ENCODE peak calls at places on chromosome 11, in ten cellular contexts. W is H1, E is mesendoderm, I is PC-3, Y is fibroblast of lung, V is colonic mucosa, O is HCT116, G is K562, T is IMR-90, S is neuronal stem cell. J is an unnamed sample.

GRCh38 chr11:27649800-27650199 is 50.5 kb downstream of the BDNF start:
- DNase-seq in W (no peak), E (no peak), I (no peak), Y (no peak), V (no peak), O (no peak), G (no peak), T (peak; percentile 50), S (no peak), J (no peak)

GRCh38 chr11:118889796-118890195 is 6.1 kb downstream of the CXCR5 start:
- DNase-seq in W (no peak), E (peak; percentile 32), I (no peak), Y (peak; percentile 79), V (no peak), O (no peak), G (no peak), T (no peak), S (no peak), J (no peak)

GRCh38 chr11:101583180-101584128 is at the start of gene TRPC6:
- DNase-seq in W (no peak), E (peak; percentile 76), I (no peak), Y (peak; percentile 11), V (no peak), O (no peak), G (no peak), T (peak; percentile 47), S (no peak), J (peak; percentile 87)

GRCh38 chr11:93143186-93143585 is 54.6 kb downstream of the SLC36A4 start:
- DNase-seq in W (no peak), E (no peak), I (no peak), Y (peak; percentile 74), V (no peak), O (no peak), G (no peak), T (peak; percentile 76), S (no peak), J (no peak)

GRCh38 chr11:110613526-110613925 is 98.7 kb downstream of the ARHGAP20 start:
- DNase-seq in W (no peak), E (no peak), I (no peak), Y (no peak), V (no peak), O (no peak), G (no peak), T (peak; percentile 19), S (no peak), J (no peak)

GRCh38 chr11:76162336-76163288 is 43.7 kb downstream of the WNT11 start:
- DNase-seq in W (no peak), E (no peak), I (no peak), Y (no peak), V (no peak), O (no peak), G (peak; percentile 58), T (no peak), S (no peak), J (no peak)

GRCh38 chr11:72008728-72009127 is 10.0 kb downstream of the IL18BP start:
- DNase-seq in W (no peak), E (no peak), I (no peak), Y (no peak), V (no peak), O (no peak), G (no peak), T (no peak), S (no peak), J (no peak)

GRCh38 chr11:73157141-73158010 is 15.3 kb upstream of the FCHSD2 start:
- DNase-seq in W (no peak), E (no peak), I (no peak), Y (peak; percentile 82), V (no peak), O (no peak), G (no peak), T (peak; percentile 81), S (no peak), J (peak; percentile 38)

GRCh38 chr11:99069831-99070444 is 49.2 kb downstream of the CNTN5 start:
- DNase-seq in W (peak; percentile 15), E (peak; percentile 75), I (peak; percentile 39), Y (peak; percentile 4), V (no peak), O (no peak), G (no peak), T (no peak), S (peak; percentile 31), J (peak; percentile 80)

GRCh38 chr11:114928260-114928870 is 250.0 kb downstream of the NXPE2 start:
- DNase-seq in W (no peak), E (no peak), I (no peak), Y (no peak), V (no peak), O (no peak), G (no peak), T (no peak), S (no peak), J (no peak)

DNA sequence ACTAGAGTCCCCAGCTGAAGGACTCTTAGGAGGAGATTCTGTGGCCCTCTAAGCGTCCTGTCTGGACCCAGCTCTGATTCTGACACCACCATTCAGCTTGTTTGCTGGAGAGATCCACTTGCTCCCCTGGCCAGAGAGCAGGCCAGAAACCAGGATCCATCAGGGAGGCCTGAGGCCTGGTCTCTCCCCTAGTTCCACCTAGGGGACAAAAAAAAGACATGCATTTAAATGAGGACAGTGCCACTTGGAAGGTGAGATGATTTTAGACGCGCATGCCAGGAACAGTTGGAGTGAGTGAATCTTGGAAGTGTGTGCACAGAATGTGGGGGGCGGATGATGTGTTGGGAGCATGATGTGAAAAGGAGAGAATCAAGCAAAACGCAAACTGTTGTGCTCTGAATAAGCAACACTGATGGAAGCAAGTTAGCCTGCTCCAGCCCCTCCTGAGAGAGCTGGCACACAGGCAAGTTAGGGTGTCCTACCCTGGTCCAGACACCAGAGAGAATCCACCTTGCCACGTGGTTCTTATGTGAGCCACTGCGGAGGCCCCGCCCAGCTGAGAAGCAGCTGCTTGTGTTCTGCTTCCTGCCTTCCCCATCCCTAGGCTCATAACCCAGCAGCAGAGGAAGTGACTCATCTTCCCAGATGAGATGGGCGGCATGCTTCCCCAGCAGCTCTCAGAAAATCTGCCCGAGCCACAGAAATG is 8.0 kb upstream of the SLCO2B1 start:
- DNase-seq in W (peak; percentile 27), E (peak; percentile 92), I (peak; percentile 94), Y (peak; percentile 95), V (peak; percentile 76), O (peak; percentile 84), G (peak; percentile 91), T (peak; percentile 95), S (no peak), J (peak; percentile 83)
- H3K27ac ChIP-seq in W (no peak overlapping the region), E (no peak overlapping the region), I (peak overlapping the region; percentile 10), Y (no peak overlapping the region), V (peak overlapping the region; percentile 46), O (peak overlapping the region; percentile 53), G (peak overlapping the region; percentile 33), T (peak overlapping the region; percentile 3), S (no peak overlapping the region), J (no peak overlapping the region)

DNA sequence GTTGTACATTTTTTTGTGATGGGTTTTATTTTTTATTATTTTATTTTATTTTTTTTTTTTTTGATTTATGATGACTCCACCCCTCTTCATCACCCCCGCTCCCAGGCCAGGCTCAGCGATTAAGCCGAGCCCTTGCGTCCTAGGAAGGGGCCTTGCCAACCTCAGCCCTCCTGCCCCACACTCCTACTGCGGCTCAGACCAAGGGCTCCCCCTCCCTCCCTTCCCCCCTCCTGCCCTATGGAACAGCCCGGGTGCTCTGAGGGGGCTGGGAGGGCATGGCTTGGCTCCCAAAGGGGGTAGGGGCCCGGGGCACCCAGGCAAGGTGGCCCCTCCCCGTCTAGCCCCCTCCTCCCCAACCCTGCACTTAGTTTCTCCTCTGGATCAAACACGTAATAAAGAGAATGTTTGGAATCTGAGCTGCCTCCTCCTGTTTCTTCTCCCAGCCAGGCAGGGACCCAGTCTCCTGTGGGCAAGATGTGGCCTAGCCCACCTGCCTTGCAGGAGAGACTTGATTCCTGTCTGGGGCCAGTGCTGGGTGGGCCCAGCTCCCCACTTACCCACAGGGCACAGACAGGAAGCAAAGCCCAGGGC is 6.3 kb downstream of the RCOR2 start:
- DNase-seq in W (no peak), E (peak; percentile 38), I (no peak), Y (no peak), V (no peak), O (no peak), G (no peak), T (no peak), S (no peak), J (no peak)
- H3K4me3 ChIP-seq in W (no peak overlapping the region), E (no peak overlapping the region), I (no peak overlapping the region), Y (no peak overlapping the region), V (no peak overlapping the region), O (no peak overlapping the region), G (no peak overlapping the region), T (no peak overlapping the region), S (no peak overlapping the region), J (no peak overlapping the region)

GRCh38 chr11:108121274-108122155 is at the start of gene ACAT1:
- DNase-seq in W (peak; percentile 65), E (peak; percentile 94), I (peak; percentile 98), Y (peak; percentile 85), V (peak; percentile 100), O (peak; percentile 78), G (peak; percentile 98), T (peak; percentile 82), S (peak; percentile 82), J (peak; percentile 99)

GRCh38 chr11:108117746-108118371 is 3.5 kb upstream of the ACAT1 start:
- DNase-seq in W (no peak), E (peak; percentile 44), I (peak; percentile 73), Y (peak; percentile 60), V (no peak), O (peak; percentile 52), G (peak; percentile 59), T (peak; percentile 76), S (no peak), J (no peak)

GRCh38 chr11:108112059-108112458 is 9.3 kb upstream of the ACAT1 start:
- DNase-seq in W (no peak), E (no peak), I (peak; percentile 10), Y (peak; percentile 27), V (no peak), O (no peak), G (no peak), T (peak; percentile 86), S (no peak), J (no peak)

GRCh38 chr11:108111126-108111525 is 10.2 kb upstream of the ACAT1 start:
- DNase-seq in W (no peak), E (peak; percentile 14), I (no peak), Y (no peak), V (no peak), O (no peak), G (no peak), T (no peak), S (no peak), J (no peak)

DNA sequence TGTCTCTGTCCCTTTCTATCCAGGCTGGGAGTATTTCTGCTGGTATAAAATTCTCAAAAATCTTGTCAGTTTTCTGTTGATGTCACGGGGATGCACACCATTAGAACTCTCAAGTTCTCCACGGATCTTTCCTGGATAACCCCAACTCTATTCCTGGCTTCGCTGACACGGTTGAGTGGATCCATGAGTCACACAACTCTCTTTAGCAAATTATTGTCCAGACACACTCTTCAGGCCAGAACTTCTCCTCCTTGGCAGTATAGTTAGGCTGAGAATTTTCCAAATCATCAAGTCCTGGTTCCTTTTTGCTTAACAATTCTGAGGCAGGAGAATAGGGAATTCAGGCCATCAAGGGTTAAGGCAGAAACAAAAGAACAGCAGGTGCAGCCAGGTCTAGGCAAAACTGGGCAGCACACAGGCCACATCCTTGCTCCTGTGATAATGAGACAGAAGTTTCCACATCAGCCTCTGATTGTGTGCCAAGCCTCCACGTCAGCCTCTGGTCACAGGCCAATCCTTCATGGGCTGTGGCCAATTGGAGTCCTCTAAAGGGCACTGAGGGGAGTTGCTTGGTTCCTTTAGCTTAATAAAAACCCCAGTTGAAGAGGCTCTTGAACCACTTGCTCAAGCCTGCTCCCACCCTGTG is 5.7 kb upstream of the ACAT1 start:
- DNase-seq in W (no peak), E (peak; percentile 22), I (peak; percentile 96), Y (peak; percentile 87), V (peak; percentile 85), O (no peak), G (no peak), T (peak; percentile 89), S (peak; percentile 26), J (peak; percentile 55)
- H3K9ac ChIP-seq in W (no peak overlapping the region), E (no peak overlapping the region), I (no peak overlapping the region), Y (no peak overlapping the region), V (no peak overlapping the region), O (no peak overlapping the region), G (no peak overlapping the region), T (no peak overlapping the region), S (no peak overlapping the region), J (no peak overlapping the region)

GRCh38 chr11:95147364-95147905 is 57.8 kb downstream of the ENDOD1 start:
- DNase-seq in W (no peak), E (peak; percentile 43), I (peak; percentile 94), Y (peak; percentile 93), V (no peak), O (peak; percentile 34), G (peak; percentile 95), T (peak; percentile 93), S (no peak), J (no peak)
- H3K27ac ChIP-seq in W (no peak overlapping the region), E (no peak overlapping the region), I (peak overlapping the region; percentile 39), Y (no peak overlapping the region), V (no peak overlapping the region), O (no peak overlapping the region), G (peak overlapping the region; percentile 69), T (peak overlapping the region; percentile 53), S (no peak overlapping the region), J (no peak overlapping the region)